ENCODE peak calls at places on chromosomes 1 and 21, in five cellular contexts. One of them, this sample, is unnamed.

GRCh38 chr1:204920511-204920910 is 49.8 kb downstream of the NFASC start:
- DNase-seq in NB4: no peak
- DNase-seq in mucosa of gallbladder: no peak
- DNase-seq in fibroblast of lung: no peak
- DNase-seq in germinal center: no peak
- DNase-seq in this sample: no peak

GRCh38 chr1:91774520-91775203 is 111.3 kb downstream of the TGFBR3 start:
- DNase-seq in NB4: no peak
- DNase-seq in mucosa of gallbladder: no peak
- DNase-seq in fibroblast of lung: peak; percentile 75
- DNase-seq in germinal center: no peak
- DNase-seq in this sample: no peak

GRCh38 chr1:40853113-40853999 is 8.8 kb downstream of the CITED4 start:
- DNase-seq in NB4: no peak
- DNase-seq in mucosa of gallbladder: no peak
- DNase-seq in fibroblast of lung: no peak
- DNase-seq in germinal center: no peak
- DNase-seq in this sample: no peak

GRCh38 chr1:74437035-74437434 is 75.4 kb downstream of the LRRC53 start:
- DNase-seq in NB4: no peak
- DNase-seq in mucosa of gallbladder: no peak
- DNase-seq in fibroblast of lung: no peak
- DNase-seq in germinal center: no peak
- DNase-seq in this sample: no peak

GRCh38 chr1:229448373-229448772 is 14.5 kb upstream of the ACTA1 start:
- DNase-seq in NB4: no peak
- DNase-seq in mucosa of gallbladder: no peak
- DNase-seq in fibroblast of lung: no peak
- DNase-seq in germinal center: no peak
- DNase-seq in this sample: no peak

GRCh38 chr1:208919371-208919770 is 664.1 kb upstream of the CAMK1G start:
- DNase-seq in NB4: no peak
- DNase-seq in mucosa of gallbladder: no peak
- DNase-seq in fibroblast of lung: no peak
- DNase-seq in germinal center: no peak
- DNase-seq in this sample: no peak

GRCh38 chr1:202351725-202352124 is 3.2 kb downstream of the PPP1R12B start:
- DNase-seq in NB4: peak; percentile 26
- DNase-seq in mucosa of gallbladder: no peak
- DNase-seq in fibroblast of lung: peak; percentile 22
- DNase-seq in germinal center: no peak
- DNase-seq in this sample: no peak

GRCh38 chr1:22776051-22776611 is 65.5 kb downstream of the EPHB2 start:
- DNase-seq in NB4: no peak
- DNase-seq in mucosa of gallbladder: no peak
- DNase-seq in fibroblast of lung: no peak
- DNase-seq in germinal center: no peak
- DNase-seq in this sample: no peak

GRCh38 chr1:240935921-240936320 is 324.0 kb upstream of the GREM2 start:
- DNase-seq in NB4: no peak
- DNase-seq in mucosa of gallbladder: no peak
- DNase-seq in fibroblast of lung: no peak
- DNase-seq in germinal center: no peak
- DNase-seq in this sample: no peak

GRCh38 chr1:93489756-93490155 is 41.8 kb downstream of the FNBP1L start:
- DNase-seq in NB4: no peak
- DNase-seq in mucosa of gallbladder: no peak
- DNase-seq in fibroblast of lung: peak; percentile 8
- DNase-seq in germinal center: no peak
- DNase-seq in this sample: no peak

GRCh38 chr1:63368131-63368530 is 704 bp downstream of the ALG6 start:
- DNase-seq in NB4: peak; percentile 34
- DNase-seq in mucosa of gallbladder: no peak
- DNase-seq in fibroblast of lung: peak; percentile 9
- DNase-seq in germinal center: no peak
- DNase-seq in this sample: no peak

GRCh38 chr1:72060466-72060865 is 221.9 kb downstream of the NEGR1 start:
- DNase-seq in NB4: no peak
- DNase-seq in mucosa of gallbladder: no peak
- DNase-seq in fibroblast of lung: no peak
- DNase-seq in germinal center: no peak
- DNase-seq in this sample: no peak

GRCh38 chr1:232704694-232705680 is 75.1 kb upstream of the SIPA1L2 start:
- DNase-seq in NB4: peak; percentile 89
- DNase-seq in mucosa of gallbladder: peak; percentile 80
- DNase-seq in fibroblast of lung: peak; percentile 93
- DNase-seq in germinal center: no peak
- DNase-seq in this sample: peak; percentile 58

GRCh38 chr1:55836086-55836485 is 620.9 kb upstream of the USP24 start:
- DNase-seq in NB4: no peak
- DNase-seq in mucosa of gallbladder: no peak
- DNase-seq in fibroblast of lung: no peak
- DNase-seq in germinal center: no peak
- DNase-seq in this sample: no peak

GRCh38 chr1:6358757-6359567 is 34.6 kb downstream of the ACOT7 start:
- DNase-seq in NB4: peak; percentile 22
- DNase-seq in mucosa of gallbladder: peak; percentile 31
- DNase-seq in fibroblast of lung: peak; percentile 79
- DNase-seq in germinal center: no peak
- DNase-seq in this sample: peak; percentile 58

GRCh38 chr1:7382971-7383370 is 388.1 kb upstream of the VAMP3 start:
- DNase-seq in NB4: no peak
- DNase-seq in mucosa of gallbladder: no peak
- DNase-seq in fibroblast of lung: no peak
- DNase-seq in germinal center: no peak
- DNase-seq in this sample: peak; percentile 2

GRCh38 chr1:16888806-16889178 is 7.0 kb upstream of the RNU1-2 start:
- DNase-seq in NB4: no peak
- DNase-seq in mucosa of gallbladder: no peak
- DNase-seq in fibroblast of lung: no peak
- DNase-seq in germinal center: peak; percentile 40
- DNase-seq in this sample: peak; percentile 43

GRCh38 chr21:42222821-42223390 is 4.0 kb downstream of the ABCG1 start:
- DNase-seq in NB4: no peak
- DNase-seq in mucosa of gallbladder: no peak
- DNase-seq in fibroblast of lung: no peak
- DNase-seq in germinal center: no peak
- DNase-seq in this sample: no peak

GRCh38 chr21:44982558-44983244 is 42.9 kb downstream of the SLX9 start:
- DNase-seq in NB4: no peak
- DNase-seq in mucosa of gallbladder: no peak
- DNase-seq in fibroblast of lung: peak; percentile 61
- DNase-seq in germinal center: no peak
- DNase-seq in this sample: no peak

GRCh38 chr1:25469177-25469576 is 38.5 kb downstream of the MACO1 start:
- DNase-seq in NB4: no peak
- DNase-seq in mucosa of gallbladder: no peak
- DNase-seq in fibroblast of lung: peak; percentile 27
- DNase-seq in germinal center: no peak
- DNase-seq in this sample: no peak

GRCh38 chr21:34807881-34808568 is 139.2 kb downstream of the CLIC6 start:
- DNase-seq in NB4: peak; percentile 81
- DNase-seq in mucosa of gallbladder: no peak
- DNase-seq in fibroblast of lung: peak; percentile 96
- DNase-seq in germinal center: no peak
- DNase-seq in this sample: no peak

GRCh38 chr1:49906365-49906764 is 117.4 kb downstream of the AGBL4 start:
- DNase-seq in NB4: no peak
- DNase-seq in mucosa of gallbladder: no peak
- DNase-seq in fibroblast of lung: no peak
- DNase-seq in germinal center: no peak
- DNase-seq in this sample: no peak

GRCh38 chr1:247291835-247292561 is 36.1 kb downstream of the VN1R5 start:
- DNase-seq in NB4: no peak
- DNase-seq in mucosa of gallbladder: no peak
- DNase-seq in fibroblast of lung: no peak
- DNase-seq in germinal center: no peak
- DNase-seq in this sample: no peak

GRCh38 chr1:70008658-70009057 is 196.7 kb downstream of the LRRC40 start:
- DNase-seq in NB4: no peak
- DNase-seq in mucosa of gallbladder: no peak
- DNase-seq in fibroblast of lung: no peak
- DNase-seq in germinal center: no peak
- DNase-seq in this sample: no peak

GRCh38 chr1:21292503-21292990 is 2.3 kb upstream of the ECE1 start:
- DNase-seq in NB4: no peak
- DNase-seq in mucosa of gallbladder: no peak
- DNase-seq in fibroblast of lung: no peak
- DNase-seq in germinal center: no peak
- DNase-seq in this sample: no peak

GRCh38 chr1:246609632-246610031 is 43.4 kb downstream of the CNST start:
- DNase-seq in NB4: no peak
- DNase-seq in mucosa of gallbladder: no peak
- DNase-seq in fibroblast of lung: no peak
- DNase-seq in germinal center: no peak
- DNase-seq in this sample: no peak

GRCh38 chr21:40752125-40752524 is 94.8 kb downstream of the DSCAM start:
- DNase-seq in NB4: no peak
- DNase-seq in mucosa of gallbladder: no peak
- DNase-seq in fibroblast of lung: no peak
- DNase-seq in germinal center: no peak
- DNase-seq in this sample: no peak

GRCh38 chr1:183847646-183848045 is 42.7 kb downstream of the RGL1 start:
- DNase-seq in NB4: no peak
- DNase-seq in mucosa of gallbladder: no peak
- DNase-seq in fibroblast of lung: no peak
- DNase-seq in germinal center: no peak
- DNase-seq in this sample: no peak

GRCh38 chr1:215476541-215476940 is 90.6 kb upstream of the KCTD3 start:
- DNase-seq in NB4: no peak
- DNase-seq in mucosa of gallbladder: no peak
- DNase-seq in fibroblast of lung: peak; percentile 39
- DNase-seq in germinal center: no peak
- DNase-seq in this sample: no peak

GRCh38 chr1:43668956-43669355 is 19.0 kb downstream of the KDM4A start:
- DNase-seq in NB4: no peak
- DNase-seq in mucosa of gallbladder: no peak
- DNase-seq in fibroblast of lung: no peak
- DNase-seq in germinal center: no peak
- DNase-seq in this sample: no peak

GRCh38 chr1:11740258-11741192 is 4.6 kb downstream of the AGTRAP start:
- DNase-seq in NB4: peak; percentile 96
- DNase-seq in mucosa of gallbladder: no peak
- DNase-seq in fibroblast of lung: no peak
- DNase-seq in germinal center: no peak
- DNase-seq in this sample: no peak

GRCh38 chr1:169904834-169905233 is 11.1 kb upstream of the SCYL3 start:
- DNase-seq in NB4: no peak
- DNase-seq in mucosa of gallbladder: no peak
- DNase-seq in fibroblast of lung: no peak
- DNase-seq in germinal center: no peak
- DNase-seq in this sample: no peak

GRCh38 chr1:82819234-82819633 is 1018.5 kb downstream of the ADGRL2 start:
- DNase-seq in NB4: no peak
- DNase-seq in mucosa of gallbladder: no peak
- DNase-seq in fibroblast of lung: no peak
- DNase-seq in germinal center: no peak
- DNase-seq in this sample: no peak

GRCh38 chr1:164637461-164638375 is 78.7 kb downstream of the PBX1 start:
- DNase-seq in NB4: no peak
- DNase-seq in mucosa of gallbladder: no peak
- DNase-seq in fibroblast of lung: peak; percentile 55
- DNase-seq in germinal center: no peak
- DNase-seq in this sample: no peak

GRCh38 chr1:4584471-4584870 is 69.9 kb upstream of the AJAP1 start:
- DNase-seq in NB4: no peak
- DNase-seq in mucosa of gallbladder: no peak
- DNase-seq in fibroblast of lung: no peak
- DNase-seq in germinal center: no peak
- DNase-seq in this sample: no peak

GRCh38 chr1:83901547-83902155 is 97.3 kb downstream of the TTLL7 start:
- DNase-seq in NB4: no peak
- DNase-seq in mucosa of gallbladder: peak; percentile 42
- DNase-seq in fibroblast of lung: peak; percentile 91
- DNase-seq in germinal center: no peak
- DNase-seq in this sample: peak; percentile 64

GRCh38 chr1:242043165-242043564 is 44.3 kb upstream of the MAP1LC3C start:
- DNase-seq in NB4: no peak
- DNase-seq in mucosa of gallbladder: no peak
- DNase-seq in fibroblast of lung: no peak
- DNase-seq in germinal center: no peak
- DNase-seq in this sample: no peak

GRCh38 chr1:88111806-88112205 is 572.3 kb upstream of the PKN2 start:
- DNase-seq in NB4: no peak
- DNase-seq in mucosa of gallbladder: no peak
- DNase-seq in fibroblast of lung: no peak
- DNase-seq in germinal center: no peak
- DNase-seq in this sample: no peak

GRCh38 chr21:42351626-42352432 is 1.0 kb upstream of the TFF2 start:
- DNase-seq in NB4: no peak
- DNase-seq in mucosa of gallbladder: no peak
- DNase-seq in fibroblast of lung: no peak
- DNase-seq in germinal center: no peak
- DNase-seq in this sample: no peak

This sample was measured in colonic mucosa.